ENCODE peak calls at places on chromosomes 7 and 10, in nine cellular contexts. B is endothelial cell; G is NCI-H187 treated with DMSO at 0.1 percent for 48 hours; L is myocyte; T is cardiac muscle cell; Z is effector CD4-positive, alpha-beta T cell; E is anterior cingulate cortex; O is HFF-Myc; Y is BE2C. M is an unnamed sample.

GRCh38 chr7:6243168-6243567 is 29.3 kb downstream of the CYTH3 start:
- DNase-seq in Y (no peak), L (no peak), T (no peak), E (no peak), G (no peak), B (no peak), O (no peak), Z (no peak), M (no peak)

GRCh38 chr10:44463511-44464121 is 78.7 kb upstream of the CXCL12 start:
- DNase-seq in G (no peak), Y (no peak), L (no peak), E (no peak), Z (no peak), T (no peak), B (no peak), O (no peak), M (no peak)

GRCh38 chr7:3649678-3650445 is 348.8 kb downstream of the SDK1 start:
- DNase-seq in G (no peak), L (no peak), E (no peak), T (no peak), Z (no peak), Y (no peak), B (no peak), O (no peak), M (no peak)

GRCh38 chr7:133633055-133633454 is 380.2 kb downstream of the EXOC4 start:
- DNase-seq in L (no peak), O (no peak), E (no peak), Z (no peak), G (no peak), T (peak), Y (no peak), B (no peak), M (no peak)

GRCh38 chr7:2812831-2813230 is 31.3 kb downstream of the GNA12 start:
- DNase-seq in Y (no peak), Z (no peak), E (no peak), B (no peak), O (no peak), L (no peak), T (no peak), G (no peak), M (no peak)

GRCh38 chr7:28708033-28708451 is 250.1 kb downstream of the TRIL start:
- DNase-seq in Z (no peak), T (peak), B (no peak), G (no peak), E (no peak), O (no peak), Y (no peak), L (peak), M (no peak)

GRCh38 chr7:19117870-19118608 is 603 bp upstream of the TWIST1 start:
- DNase-seq in E (no peak), B (peak), T (peak), Z (no peak), G (no peak), O (no peak), L (peak), Y (no peak), M (no peak)

GRCh38 chr10:104642311-104643022 is 1.4 kb downstream of the SORCS3 start:
- DNase-seq in G (no peak), B (peak), Y (peak), Z (no peak), T (peak), L (no peak), E (peak), O (no peak), M (peak)

GRCh38 chr7:31488562-31489203 is 25.2 kb upstream of the ITPRID1 start:
- DNase-seq in G (peak), T (peak), Z (no peak), L (no peak), B (peak), E (peak), Y (peak), O (no peak), M (peak)